ENCODE peak calls at places on chromosomes 12 and 14, in seven cellular contexts. W is GM10248; X is cardiac muscle cell; M is natural killer cell; H is AG09309; V is psoas muscle; C is CD8-positive, alpha-beta T cell. S is an unnamed sample.

GRCh38 chr14:77730976-77731497 is 23.1 kb downstream of the SLIRP start:
- DNase-seq in W (no peak), X (no peak), M (no peak), H (no peak), V (no peak), C (no peak), S (peak)

GRCh38 chr12:6297170-6297569 is 13.3 kb upstream of the PLEKHG6 start:
- DNase-seq in W (no peak), X (no peak), M (no peak), H (no peak), V (no peak), C (no peak), S (no peak)

GRCh38 chr12:91913124-91913523 is 232.5 kb downstream of the BTG1 start:
- DNase-seq in W (no peak), X (no peak), M (no peak), H (no peak), V (no peak), C (no peak), S (no peak)

GRCh38 chr14:22556021-22556989 is 32.7 kb downstream of the DAD1 start:
- DNase-seq in W (peak), X (no peak), M (peak), H (no peak), V (peak), C (peak), S (peak)

GRCh38 chr12:62621239-62621638 is 154.6 kb downstream of the MON2 start:
- DNase-seq in W (no peak), X (no peak), M (no peak), H (no peak), V (no peak), C (no peak), S (no peak)

GRCh38 chr12:67710582-67710981 is 62.0 kb downstream of the DYRK2 start:
- DNase-seq in W (peak), X (no peak), M (no peak), H (no peak), V (no peak), C (no peak), S (peak)

GRCh38 chr12:104788848-104789271 is 169.2 kb downstream of the SLC41A2 start:
- DNase-seq in W (no peak), X (no peak), M (no peak), H (no peak), V (no peak), C (no peak), S (no peak)

GRCh38 chr14:24670594-24670993 is 36.6 kb upstream of the GZMB start:
- DNase-seq in W (no peak), X (no peak), M (peak), H (no peak), V (no peak), C (no peak), S (no peak)

GRCh38 chr14:58243790-58244555 is 670 bp upstream of the PSMA3 start:
- DNase-seq in W (no peak), X (peak), M (no peak), H (no peak), V (no peak), C (no peak), S (no peak)

GRCh38 chr14:92690171-92691011 is 58.0 kb downstream of the LGMN start:
- DNase-seq in W (no peak), X (peak), M (no peak), H (no peak), V (no peak), C (no peak), S (peak)

GRCh38 chr12:89350661-89351488 is 1.4 kb downstream of the DUSP6 start:
- DNase-seq in W (no peak), X (peak), M (peak), H (no peak), V (peak), C (no peak), S (no peak)

GRCh38 chr12:25364529-25365339 is 114.0 kb upstream of the KRAS start:
- DNase-seq in W (peak), X (no peak), M (no peak), H (no peak), V (no peak), C (no peak), S (no peak)

GRCh38 chr12:82314406-82314892 is 43.7 kb downstream of the CCDC59 start:
- DNase-seq in W (no peak), X (peak), M (no peak), H (no peak), V (peak), C (no peak), S (no peak)

GRCh38 chr14:104536942-104537612 is 42.5 kb upstream of the C14orf180 start:
- DNase-seq in W (no peak), X (no peak), M (no peak), H (no peak), V (no peak), C (no peak), S (no peak)

GRCh38 chr12:27592548-27592947 is 68.5 kb downstream of the PPFIBP1 start:
- DNase-seq in W (peak), X (no peak), M (no peak), H (no peak), V (no peak), C (no peak), S (peak)

GRCh38 chr12:13982010-13982409 is 608 bp upstream of the GRIN2B start:
- DNase-seq in W (no peak), X (peak), M (no peak), H (no peak), V (no peak), C (no peak), S (no peak)

GRCh38 chr12:131283191-131283861 is 329.6 kb downstream of the ADGRD1 start:
- DNase-seq in W (no peak), X (no peak), M (no peak), H (no peak), V (peak), C (no peak), S (no peak)

GRCh38 chr14:85566603-85567002 is 36.7 kb downstream of the FLRT2 start:
- DNase-seq in W (no peak), X (no peak), M (no peak), H (peak), V (no peak), C (no peak), S (peak)

GRCh38 chr14:67998804-67999203 is 179.2 kb downstream of the RAD51B start:
- DNase-seq in W (no peak), X (no peak), M (no peak), H (no peak), V (no peak), C (no peak), S (no peak)

GRCh38 chr12:48000878-48001321 is 3.4 kb downstream of the COL2A1 start:
- DNase-seq in W (no peak), X (peak), M (no peak), H (peak), V (no peak), C (no peak), S (peak)

GRCh38 chr14:105865266-105865903 is 339.0 kb downstream of the TMEM121 start:
- DNase-seq in W (no peak), X (no peak), M (no peak), H (no peak), V (no peak), C (no peak), S (no peak)

GRCh38 chr14:53090853-53091252 is 62.3 kb downstream of the DDHD1 start:
- DNase-seq in W (no peak), X (no peak), M (no peak), H (no peak), V (no peak), C (no peak), S (no peak)

GRCh38 chr14:66435683-66436082 is 50.5 kb upstream of the CCDC196 start:
- DNase-seq in W (no peak), X (no peak), M (no peak), H (no peak), V (no peak), C (no peak), S (no peak)

GRCh38 chr12:25800101-25800500 is 158.4 kb upstream of the RASSF8 start:
- DNase-seq in W (no peak), X (no peak), M (no peak), H (no peak), V (no peak), C (no peak), S (no peak)

GRCh38 chr12:132171968-132172521 is 27.8 kb downstream of the NOC4L start:
- DNase-seq in W (no peak), X (no peak), M (no peak), H (no peak), V (peak), C (no peak), S (no peak)

GRCh38 chr14:55893695-55894094 is 224.5 kb upstream of the PELI2 start:
- DNase-seq in W (no peak), X (no peak), M (no peak), H (no peak), V (no peak), C (no peak), S (no peak)

GRCh38 chr14:104585966-104586702 is 6.6 kb downstream of the C14orf180 start:
- DNase-seq in W (no peak), X (no peak), M (no peak), H (no peak), V (no peak), C (no peak), S (no peak)

GRCh38 chr12:76201316-76201715 is 116.8 kb upstream of the NAP1L1 start:
- DNase-seq in W (no peak), X (no peak), M (no peak), H (no peak), V (no peak), C (no peak), S (no peak)

GRCh38 chr12:50948798-50949197 is 3.5 kb upstream of the HIGD1C start:
- DNase-seq in W (no peak), X (no peak), M (no peak), H (no peak), V (no peak), C (no peak), S (peak)

GRCh38 chr14:79515158-79515557 is 696.1 kb downstream of the DIO2 start:
- DNase-seq in W (no peak), X (no peak), M (no peak), H (no peak), V (no peak), C (no peak), S (no peak)

GRCh38 chr12:123965382-123965781 is 7.2 kb downstream of the CCDC92 start:
- DNase-seq in W (no peak), X (no peak), M (no peak), H (no peak), V (no peak), C (no peak), S (no peak)
- TF ChIP-seq CTCF in W (no peak), X (no peak), M (no peak), H (no peak), V (no peak), C (no peak), S (no peak)

GRCh38 chr12:43058616-43059015 is 469.1 kb upstream of the PRICKLE1 start:
- DNase-seq in W (no peak), X (no peak), M (no peak), H (no peak), V (no peak), C (no peak), S (no peak)

GRCh38 chr12:43060738-43061137 is 471.2 kb upstream of the PRICKLE1 start:
- DNase-seq in W (no peak), X (no peak), M (no peak), H (no peak), V (no peak), C (no peak), S (no peak)

GRCh38 chr12:43066471-43066870 is 476.9 kb upstream of the PRICKLE1 start:
- DNase-seq in W (no peak), X (no peak), M (no peak), H (no peak), V (no peak), C (no peak), S (no peak)

GRCh38 chr12:43063642-43064041 is 474.1 kb upstream of the PRICKLE1 start:
- DNase-seq in W (no peak), X (no peak), M (no peak), H (peak), V (peak), C (no peak), S (no peak)
- TF ChIP-seq CTCF in W (no peak), X (no peak), M (no peak), H (no peak), V (no peak), C (no peak), S (no peak)

DNA sequence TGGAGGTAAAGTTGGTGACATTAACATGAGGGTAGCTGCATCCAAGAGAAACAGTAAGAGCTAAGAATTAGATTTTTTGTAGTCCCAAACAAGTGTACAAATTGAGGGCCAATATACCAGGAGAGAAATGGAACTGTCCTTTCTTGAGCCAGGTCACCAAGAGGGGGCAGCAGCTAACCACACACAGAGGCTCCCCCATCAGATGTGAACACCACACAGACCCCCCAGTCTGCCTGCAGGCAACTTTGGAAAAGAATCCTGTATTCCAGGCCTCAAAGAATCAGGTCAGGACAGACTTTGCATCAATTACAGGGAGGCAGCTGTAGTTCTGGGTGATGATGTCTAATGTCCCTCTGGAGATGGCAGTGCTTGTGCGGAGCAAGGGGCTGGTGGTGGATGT is 77.9 kb downstream of the SPTB start:
- DNase-seq in W (peak), X (peak), M (no peak), H (no peak), V (no peak), C (no peak), S (peak)
- TF ChIP-seq CTCF in W (peak), X (peak), M (no peak), H (peak), V (peak), C (no peak), S (peak)

DNA sequence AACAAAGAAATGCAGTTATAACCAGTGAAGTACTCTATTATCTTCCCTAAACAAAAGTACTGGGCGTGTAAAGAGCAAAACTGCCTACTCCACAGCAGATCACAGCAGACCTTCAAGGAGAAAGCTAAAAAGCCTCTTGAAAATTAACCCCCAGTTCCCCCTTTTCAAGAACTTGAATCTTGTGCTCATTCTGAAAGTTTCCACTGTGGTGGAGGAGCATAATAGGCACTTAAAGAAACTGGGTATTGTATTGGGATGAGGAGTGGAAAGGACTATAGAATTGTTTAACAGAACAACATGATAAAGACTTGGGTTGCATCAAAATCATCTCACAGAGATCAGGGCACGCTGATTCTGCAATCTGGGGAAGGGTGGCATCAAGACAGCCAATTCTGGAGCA is 51.1 kb downstream of the SLC25A47 start:
- DNase-seq in W (no peak), X (no peak), M (no peak), H (no peak), V (no peak), C (no peak), S (no peak)
- TF ChIP-seq CTCF in W (no peak), X (no peak), M (no peak), H (no peak), V (no peak), C (no peak), S (no peak)

GRCh38 chr14:73731111-73731510 is 16.9 kb upstream of the PNMA1 start:
- DNase-seq in W (no peak), X (no peak), M (no peak), H (no peak), V (no peak), C (no peak), S (no peak)

GRCh38 chr14:73727181-73727580 is 13.0 kb upstream of the PNMA1 start:
- DNase-seq in W (no peak), X (no peak), M (no peak), H (no peak), V (no peak), C (no peak), S (no peak)

GRCh38 chr14:73729556-73730265 is 15.5 kb upstream of the PNMA1 start:
- DNase-seq in W (no peak), X (no peak), M (no peak), H (no peak), V (no peak), C (no peak), S (no peak)

GRCh38 chr14:73728106-73729014 is 14.2 kb upstream of the PNMA1 start:
- DNase-seq in W (peak), X (peak), M (peak), H (no peak), V (peak), C (peak), S (peak)

DNA sequence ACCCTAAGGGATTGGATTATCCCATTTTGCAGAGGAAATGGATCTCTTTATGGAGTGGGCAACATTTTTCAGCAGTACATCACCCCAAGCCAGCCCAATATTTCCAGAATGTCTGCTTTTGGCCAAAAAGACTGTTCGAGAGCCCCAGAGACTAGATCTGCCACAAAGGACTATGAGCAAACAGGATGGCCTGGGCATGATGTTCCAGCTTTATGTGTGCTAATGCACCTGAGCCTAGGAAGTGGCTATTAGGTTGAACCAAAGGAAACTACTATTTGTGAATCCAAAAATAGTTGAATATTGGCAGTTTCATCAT is 14.8 kb upstream of the PNMA1 start:
- DNase-seq in W (no peak), X (no peak), M (no peak), H (no peak), V (no peak), C (no peak), S (no peak)
- TF ChIP-seq CTCF in W (no peak), X (no peak), M (no peak), H (no peak), V (no peak), C (no peak), S (peak)

GRCh38 chr12:31246470-31246850 is 79.5 kb downstream of the SINHCAF start:
- DNase-seq in W (no peak), X (no peak), M (no peak), H (no peak), V (no peak), C (no peak), S (no peak)
- TF ChIP-seq CTCF in W (no peak), X (no peak), M (no peak), H (no peak), V (no peak), C (no peak), S (no peak)

GRCh38 chr12:121378736-121379135 is 21.2 kb upstream of the RNF34 start:
- DNase-seq in W (no peak), X (no peak), M (no peak), H (no peak), V (no peak), C (no peak), S (no peak)

GRCh38 chr12:121379945-121380344 is 20.0 kb upstream of the RNF34 start:
- DNase-seq in W (no peak), X (no peak), M (no peak), H (no peak), V (no peak), C (no peak), S (no peak)

GRCh38 chr12:121388421-121388981 is 11.4 kb upstream of the RNF34 start:
- DNase-seq in W (no peak), X (no peak), M (no peak), H (peak), V (no peak), C (no peak), S (peak)

GRCh38 chr12:121383601-121384019 is 16.3 kb upstream of the RNF34 start:
- DNase-seq in W (no peak), X (no peak), M (no peak), H (no peak), V (no peak), C (no peak), S (no peak)
- TF ChIP-seq CTCF in W (no peak), X (no peak), M (no peak), H (peak), V (no peak), C (no peak), S (peak)

DNA sequence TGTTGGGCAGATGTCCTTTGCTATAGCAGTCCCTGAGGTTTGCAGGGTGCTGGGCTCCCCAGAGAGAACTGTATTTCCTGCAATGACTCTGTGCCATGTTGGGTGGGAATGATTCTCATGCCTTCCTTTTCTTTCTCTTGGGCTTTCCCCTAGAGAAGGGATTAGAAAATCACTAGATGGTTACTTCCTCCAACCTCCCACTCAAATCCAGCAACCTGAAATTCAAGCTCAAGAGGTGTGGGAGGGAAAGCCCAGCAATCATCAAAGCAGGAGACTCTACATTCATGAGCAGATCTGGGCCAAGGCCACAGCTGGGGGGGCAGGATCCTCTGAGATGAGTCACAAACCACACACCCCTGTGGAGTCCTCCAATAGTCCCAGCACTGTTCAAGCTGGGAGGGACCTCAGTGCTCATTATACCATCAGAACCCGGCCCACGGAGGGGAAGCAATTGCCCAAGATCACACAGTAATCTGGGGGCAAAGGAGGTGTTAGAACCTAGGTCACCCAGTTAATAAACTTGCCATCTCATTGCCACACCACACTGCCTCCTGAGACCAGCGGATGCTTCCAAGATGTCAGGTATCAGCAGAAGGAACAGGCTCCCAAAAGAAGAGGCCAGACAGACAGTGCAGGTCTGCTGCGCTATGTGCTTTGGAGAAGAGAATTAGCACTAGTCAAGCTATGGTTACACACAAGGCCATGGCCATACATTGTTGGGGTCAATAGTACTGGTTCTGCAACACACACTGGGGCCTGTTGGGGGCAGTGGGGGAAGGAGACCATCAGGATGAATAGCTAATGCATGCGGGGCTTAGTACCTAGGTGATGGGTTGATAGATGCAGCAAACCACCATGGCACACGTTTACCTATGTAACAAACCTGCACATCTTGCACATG is 65.7 kb downstream of the TTC9 start:
- DNase-seq in W (peak), X (no peak), M (no peak), H (peak), V (no peak), C (no peak), S (peak)
- TF ChIP-seq CTCF in W (no peak), X (no peak), M (no peak), H (no peak), V (no peak), C (no peak), S (no peak)

GRCh38 chr14:35858521-35859209 is 32.5 kb downstream of the BRMS1L start:
- DNase-seq in W (no peak), X (no peak), M (no peak), H (no peak), V (no peak), C (no peak), S (peak)

GRCh38 chr14:35854696-35855270 is 28.6 kb downstream of the BRMS1L start:
- DNase-seq in W (no peak), X (no peak), M (no peak), H (no peak), V (no peak), C (no peak), S (no peak)

GRCh38 chr14:35853225-35853624 is 27.1 kb downstream of the BRMS1L start:
- DNase-seq in W (no peak), X (no peak), M (no peak), H (no peak), V (no peak), C (no peak), S (no peak)

GRCh38 chr14:35851823-35852222 is 25.7 kb downstream of the BRMS1L start:
- DNase-seq in W (no peak), X (no peak), M (no peak), H (no peak), V (no peak), C (no peak), S (no peak)

GRCh38 chr14:35855886-35856481 is 29.8 kb downstream of the BRMS1L start:
- DNase-seq in W (peak), X (no peak), M (no peak), H (no peak), V (no peak), C (no peak), S (no peak)
- TF ChIP-seq CTCF in W (peak), X (no peak), M (no peak), H (no peak), V (no peak), C (no peak), S (no peak)

S was measured in HFFc6.